ENCODE peak calls at places on chromosomes 12 and 14, in eight cellular contexts. F is fibroblast of the conjunctiva, Z is fibroblast of pulmonary artery, D is endothelial cell of umbilical vein, T is cardiac muscle cell, W is AG09319, Q is epithelial cell of proximal tubule, B is lung. C is an unnamed sample.

GRCh38 chr14:103141117-103141796 is 18.0 kb downstream of the TNFAIP2 start:
- DNase-seq in F (no peak), Z (peak), D (peak), T (peak), W (no peak), Q (no peak), B (peak), C (no peak)

GRCh38 chr14:103139371-103140016 is 16.2 kb downstream of the TNFAIP2 start:
- DNase-seq in F (no peak), Z (no peak), D (no peak), T (no peak), W (no peak), Q (no peak), B (no peak), C (no peak)

GRCh38 chr12:109888179-109889020 is 8.1 kb upstream of the GLTP start:
- DNase-seq in F (peak), Z (peak), D (peak), T (no peak), W (peak), Q (no peak), B (no peak), C (no peak)

GRCh38 chr14:93234798-93235197 is 27.7 kb downstream of the UBR7 start:
- DNase-seq in F (no peak), Z (peak), D (no peak), T (no peak), W (no peak), Q (peak), B (no peak), C (no peak)

GRCh38 chr14:104119700-104120251 is 18.6 kb upstream of the KIF26A start:
- DNase-seq in F (no peak), Z (no peak), D (no peak), T (no peak), W (no peak), Q (no peak), B (no peak), C (no peak)

GRCh38 chr12:89250213-89250612 is 102.1 kb downstream of the DUSP6 start:
- DNase-seq in F (no peak), Z (no peak), D (peak), T (no peak), W (no peak), Q (no peak), B (no peak), C (no peak)

GRCh38 chr14:31785574-31785973 is 224.4 kb downstream of the NUBPL start:
- DNase-seq in F (no peak), Z (no peak), D (peak), T (no peak), W (no peak), Q (no peak), B (no peak), C (no peak)

GRCh38 chr14:61385002-61385685 is 63.8 kb downstream of the PRKCH start:
- DNase-seq in F (no peak), Z (no peak), D (no peak), T (peak), W (no peak), Q (no peak), B (no peak), C (no peak)

GRCh38 chr12:81416571-81416970 is 338.7 kb downstream of the ACSS3 start:
- DNase-seq in F (no peak), Z (no peak), D (no peak), T (no peak), W (no peak), Q (no peak), B (no peak), C (no peak)

GRCh38 chr14:85122690-85123089 is 407.3 kb upstream of the FLRT2 start:
- DNase-seq in F (peak), Z (peak), D (no peak), T (no peak), W (peak), Q (no peak), B (no peak), C (no peak)

GRCh38 chr12:52496590-52497071 is 3.6 kb upstream of the KRT6A start:
- DNase-seq in F (no peak), Z (peak), D (no peak), T (no peak), W (no peak), Q (no peak), B (no peak), C (peak)

GRCh38 chr12:64915242-64915641 is 90.8 kb downstream of the TBC1D30 start:
- DNase-seq in F (no peak), Z (no peak), D (no peak), T (no peak), W (no peak), Q (no peak), B (no peak), C (no peak)

C was measured in uterus.